ENCODE peak calls at places on chromosomes 13 and 19, in five cellular contexts. One of them, this sample, is unnamed.

GRCh38 chr19:1251233-1251502 is 2.8 kb downstream of the MIDN start:
- DNase-seq in H1: no peak
- DNase-seq in GM12878: no peak
- DNase-seq in HepG2: peak; percentile 37
- DNase-seq in NT2/D1: no peak
- DNase-seq in this sample: peak; percentile 38

GRCh38 chr13:32430018-32430747 is 2.3 kb upstream of the N4BP2L1 start:
- DNase-seq in GM12878: no peak
- DNase-seq in H1: no peak
- DNase-seq in HepG2: no peak
- DNase-seq in NT2/D1: no peak
- DNase-seq in this sample: no peak

GRCh38 chr19:2382530-2383222 is 22.6 kb downstream of the TMPRSS9 start:
- DNase-seq in NT2/D1: no peak
- DNase-seq in H1: no peak
- DNase-seq in GM12878: no peak
- DNase-seq in HepG2: no peak
- DNase-seq in this sample: no peak

GRCh38 chr13:91174886-91175501 is 172.5 kb upstream of the MIR17HG start:
- DNase-seq in HepG2: no peak
- DNase-seq in GM12878: no peak
- DNase-seq in NT2/D1: no peak
- DNase-seq in H1: no peak
- DNase-seq in this sample: no peak

GRCh38 chr13:99258946-99259345 is 767 bp upstream of the GPR18 start:
- DNase-seq in HepG2: no peak
- DNase-seq in NT2/D1: no peak
- DNase-seq in H1: no peak
- DNase-seq in GM12878: no peak
- DNase-seq in this sample: no peak

GRCh38 chr19:49875801-49876421 is 1.2 kb downstream of the AKT1S1 start:
- DNase-seq in GM12878: no peak
- DNase-seq in NT2/D1: no peak
- DNase-seq in HepG2: peak; percentile 51
- DNase-seq in H1: no peak
- DNase-seq in this sample: peak; percentile 57

GRCh38 chr19:35048911-35049411 is 7.4 kb downstream of the HPN start:
- DNase-seq in GM12878: no peak
- DNase-seq in NT2/D1: no peak
- DNase-seq in HepG2: no peak
- DNase-seq in H1: no peak
- DNase-seq in this sample: no peak

GRCh38 chr19:49912965-49913685 is 15.9 kb upstream of the ATF5 start:
- DNase-seq in GM12878: no peak
- DNase-seq in NT2/D1: no peak
- DNase-seq in H1: no peak
- DNase-seq in HepG2: peak; percentile 44
- DNase-seq in this sample: no peak

GRCh38 chr13:38662362-38662761 is 24.5 kb upstream of the FREM2 start:
- DNase-seq in HepG2: no peak
- DNase-seq in H1: no peak
- DNase-seq in NT2/D1: no peak
- DNase-seq in GM12878: no peak
- DNase-seq in this sample: peak; percentile 34

GRCh38 chr13:114142640-114143490 is 10.4 kb upstream of the RASA3 start:
- DNase-seq in HepG2: no peak
- DNase-seq in GM12878: no peak
- DNase-seq in NT2/D1: no peak
- DNase-seq in H1: no peak
- DNase-seq in this sample: no peak

GRCh38 chr13:28636677-28637317 is 22.1 kb upstream of the POMP start:
- DNase-seq in H1: peak; percentile 54
- DNase-seq in HepG2: peak; percentile 58
- DNase-seq in NT2/D1: peak; percentile 57
- DNase-seq in GM12878: peak; percentile 68
- DNase-seq in this sample: peak; percentile 67

GRCh38 chr19:44807652-44808462 is 1.0 kb upstream of the BCAM start:
- DNase-seq in NT2/D1: no peak
- DNase-seq in GM12878: no peak
- DNase-seq in H1: peak; percentile 95
- DNase-seq in HepG2: peak; percentile 77
- DNase-seq in this sample: no peak

GRCh38 chr13:46149272-46150133 is 32.5 kb downstream of the LCP1 start:
- DNase-seq in NT2/D1: no peak
- DNase-seq in GM12878: no peak
- DNase-seq in H1: no peak
- DNase-seq in HepG2: no peak
- DNase-seq in this sample: no peak

GRCh38 chr19:54633401-54633800 is 3.1 kb downstream of the LILRB1 start:
- DNase-seq in HepG2: no peak
- DNase-seq in NT2/D1: no peak
- DNase-seq in H1: no peak
- DNase-seq in GM12878: no peak
- DNase-seq in this sample: no peak

GRCh38 chr13:20716951-20717350 is 13.5 kb downstream of the IL17D start:
- DNase-seq in H1: no peak
- DNase-seq in HepG2: no peak
- DNase-seq in GM12878: no peak
- DNase-seq in NT2/D1: no peak
- DNase-seq in this sample: no peak

GRCh38 chr19:16153582-16154336 is 10.3 kb downstream of the HSH2D start:
- DNase-seq in H1: no peak
- DNase-seq in NT2/D1: no peak
- DNase-seq in HepG2: no peak
- DNase-seq in GM12878: no peak
- DNase-seq in this sample: no peak

GRCh38 chr13:59562924-59563323 is 600.8 kb downstream of the DIAPH3 start:
- DNase-seq in GM12878: no peak
- DNase-seq in H1: no peak
- DNase-seq in NT2/D1: no peak
- DNase-seq in HepG2: no peak
- DNase-seq in this sample: no peak

GRCh38 chr13:32829676-32830091 is 186.5 kb upstream of the KL start:
- DNase-seq in HepG2: no peak
- DNase-seq in NT2/D1: no peak
- DNase-seq in GM12878: no peak
- DNase-seq in H1: peak; percentile 19
- DNase-seq in this sample: no peak

GRCh38 chr13:22861958-22862466 is 318.8 kb upstream of the SGCG start:
- DNase-seq in H1: no peak
- DNase-seq in HepG2: no peak
- DNase-seq in GM12878: no peak
- DNase-seq in NT2/D1: no peak
- DNase-seq in this sample: no peak

GRCh38 chr13:23730251-23730650 is 158.9 kb downstream of the MIPEP start:
- DNase-seq in GM12878: no peak
- DNase-seq in H1: no peak
- DNase-seq in HepG2: no peak
- DNase-seq in NT2/D1: no peak
- DNase-seq in this sample: no peak

GRCh38 chr13:113657851-113658741 is at the start of gene ATP4B:
- DNase-seq in H1: no peak
- DNase-seq in HepG2: no peak
- DNase-seq in GM12878: no peak
- DNase-seq in NT2/D1: no peak
- DNase-seq in this sample: no peak

GRCh38 chr13:20378721-20379120 is 146.6 kb upstream of the GJB6 start:
- DNase-seq in GM12878: no peak
- DNase-seq in H1: no peak
- DNase-seq in NT2/D1: no peak
- DNase-seq in HepG2: no peak
- DNase-seq in this sample: no peak

DNA sequence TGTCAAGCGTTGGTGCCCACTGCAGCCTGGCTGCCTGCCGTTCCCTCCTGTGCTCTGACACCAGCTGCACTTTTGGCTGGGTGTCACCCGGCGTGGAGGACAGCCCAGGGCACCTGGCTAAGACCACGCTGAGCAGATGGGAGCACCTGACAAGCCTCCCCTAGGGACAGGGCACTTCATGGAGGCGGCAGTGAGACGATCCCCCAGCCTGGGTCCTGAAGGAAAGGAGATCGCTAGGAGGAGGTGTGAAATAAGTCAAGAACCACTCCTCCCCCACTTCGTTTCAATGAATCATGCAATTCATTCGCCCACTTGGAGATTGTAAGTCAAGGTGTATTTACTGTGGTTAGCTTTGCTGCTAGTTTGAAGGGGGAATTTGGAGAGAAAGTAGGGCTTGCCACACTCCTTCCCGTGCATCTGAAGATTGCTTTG is 38.8 kb downstream of the VSTM2B start:
- DNase-seq in NT2/D1: no peak
- DNase-seq in H1: no peak
- DNase-seq in HepG2: no peak
- DNase-seq in GM12878: no peak
- DNase-seq in this sample: no peak
- TF ChIP-seq SUZ12 in NT2/D1: no peak
- TF ChIP-seq SUZ12 in H1: no peak
- TF ChIP-seq SUZ12 in HepG2: no peak
- TF ChIP-seq SUZ12 in GM12878: no peak
- TF ChIP-seq SUZ12 in this sample: no peak

DNA sequence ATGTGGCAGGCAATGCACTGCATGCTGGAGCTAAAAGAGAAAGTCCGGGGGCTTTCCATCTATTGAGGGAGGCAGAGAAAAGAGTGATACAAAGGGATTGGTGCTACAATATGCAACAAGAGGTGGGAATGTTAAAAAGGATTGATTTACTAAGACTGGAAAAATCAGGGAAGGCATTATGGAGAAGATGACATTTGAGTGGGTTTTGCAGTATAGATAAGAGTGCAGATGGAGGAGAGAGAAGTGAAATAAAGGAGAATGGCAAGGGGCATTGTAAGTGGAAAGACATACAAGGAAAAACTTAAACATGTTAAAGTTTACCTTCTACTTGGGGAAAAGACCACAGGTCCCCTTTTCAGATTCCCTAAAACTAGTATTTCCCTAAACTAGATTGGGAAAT is 399.4 kb downstream of the KCNRG start:
- DNase-seq in H1: no peak
- DNase-seq in NT2/D1: no peak
- DNase-seq in HepG2: no peak
- DNase-seq in GM12878: no peak
- DNase-seq in this sample: no peak
- TF ChIP-seq SUZ12 in H1: no peak
- TF ChIP-seq SUZ12 in NT2/D1: no peak
- TF ChIP-seq SUZ12 in HepG2: no peak
- TF ChIP-seq SUZ12 in GM12878: no peak
- TF ChIP-seq SUZ12 in this sample: no peak

GRCh38 chr19:51599084-51599483 is 28.0 kb downstream of the ZNF175 start:
- DNase-seq in NT2/D1: no peak
- DNase-seq in GM12878: no peak
- DNase-seq in H1: no peak
- DNase-seq in HepG2: no peak
- DNase-seq in this sample: no peak

GRCh38 chr19:51600940-51601575 is 29.1 kb downstream of the SIGLEC5 start:
- DNase-seq in NT2/D1: no peak
- DNase-seq in HepG2: no peak
- DNase-seq in H1: no peak
- DNase-seq in GM12878: no peak
- DNase-seq in this sample: no peak

GRCh38 chr19:51598159-51598915 is 27.3 kb downstream of the ZNF175 start:
- DNase-seq in HepG2: no peak
- DNase-seq in GM12878: no peak
- DNase-seq in H1: no peak
- DNase-seq in NT2/D1: no peak
- DNase-seq in this sample: no peak

GRCh38 chr19:51607077-51607476 is 23.1 kb downstream of the SIGLEC5 start:
- DNase-seq in NT2/D1: no peak
- DNase-seq in GM12878: peak; percentile 90
- DNase-seq in HepG2: no peak
- DNase-seq in H1: no peak
- DNase-seq in this sample: no peak

GRCh38 chr19:51602189-51602854 is 27.9 kb downstream of the SIGLEC5 start:
- DNase-seq in HepG2: no peak
- DNase-seq in NT2/D1: no peak
- DNase-seq in H1: no peak
- DNase-seq in GM12878: no peak
- DNase-seq in this sample: no peak
- TF ChIP-seq SUZ12 in HepG2: no peak
- TF ChIP-seq SUZ12 in NT2/D1: no peak
- TF ChIP-seq SUZ12 in H1: no peak
- TF ChIP-seq SUZ12 in GM12878: no peak
- TF ChIP-seq SUZ12 in this sample: no peak

GRCh38 chr19:7067716-7068115 is 1.8 kb upstream of the ZNF557 start:
- DNase-seq in H1: no peak
- DNase-seq in GM12878: no peak
- DNase-seq in NT2/D1: no peak
- DNase-seq in HepG2: no peak
- DNase-seq in this sample: no peak
- TF ChIP-seq SUZ12 in H1: no peak
- TF ChIP-seq SUZ12 in GM12878: no peak
- TF ChIP-seq SUZ12 in NT2/D1: no peak
- TF ChIP-seq SUZ12 in HepG2: no peak
- TF ChIP-seq SUZ12 in this sample: no peak

DNA sequence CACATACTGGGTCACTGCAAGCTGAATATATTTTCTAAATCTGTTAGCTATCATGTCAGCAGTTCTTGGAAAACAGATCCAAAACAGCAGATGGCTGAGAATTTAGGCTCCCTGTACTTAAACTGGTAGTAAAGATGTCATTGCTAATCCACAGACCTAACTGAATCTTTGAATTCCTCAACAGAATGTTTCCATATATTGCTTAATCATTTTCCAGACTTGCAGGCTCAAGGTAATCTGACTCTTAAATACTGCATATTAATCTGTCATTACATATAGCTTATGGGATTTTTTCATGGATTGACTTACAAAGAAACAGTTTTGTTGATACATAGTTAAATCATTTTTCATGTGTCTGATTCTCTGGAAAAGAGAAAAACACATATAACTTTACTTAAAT is 639.1 kb upstream of the KLHL1 start:
- DNase-seq in NT2/D1: no peak
- DNase-seq in GM12878: no peak
- DNase-seq in H1: no peak
- DNase-seq in HepG2: no peak
- DNase-seq in this sample: no peak
- TF ChIP-seq SUZ12 in NT2/D1: no peak
- TF ChIP-seq SUZ12 in GM12878: no peak
- TF ChIP-seq SUZ12 in H1: no peak
- TF ChIP-seq SUZ12 in HepG2: no peak
- TF ChIP-seq SUZ12 in this sample: no peak

GRCh38 chr13:77719128-77719527 is 21.6 kb downstream of the SLAIN1 start:
- DNase-seq in H1: no peak
- DNase-seq in GM12878: no peak
- DNase-seq in NT2/D1: no peak
- DNase-seq in HepG2: no peak
- DNase-seq in this sample: no peak

GRCh38 chr13:77715233-77715891 is 17.9 kb downstream of the SLAIN1 start:
- DNase-seq in NT2/D1: no peak
- DNase-seq in H1: no peak
- DNase-seq in HepG2: no peak
- DNase-seq in GM12878: no peak
- DNase-seq in this sample: no peak

GRCh38 chr13:77724092-77724491 is 26.6 kb downstream of the SLAIN1 start:
- DNase-seq in HepG2: no peak
- DNase-seq in H1: no peak
- DNase-seq in GM12878: peak; percentile 47
- DNase-seq in NT2/D1: no peak
- DNase-seq in this sample: no peak

GRCh38 chr13:77717508-77717907 is 20.0 kb downstream of the SLAIN1 start:
- DNase-seq in GM12878: no peak
- DNase-seq in H1: no peak
- DNase-seq in NT2/D1: no peak
- DNase-seq in HepG2: no peak
- DNase-seq in this sample: no peak

GRCh38 chr13:77720988-77721387 is 23.5 kb downstream of the SLAIN1 start:
- DNase-seq in GM12878: no peak
- DNase-seq in HepG2: no peak
- DNase-seq in NT2/D1: no peak
- DNase-seq in H1: no peak
- DNase-seq in this sample: no peak
- TF ChIP-seq SUZ12 in GM12878: no peak
- TF ChIP-seq SUZ12 in HepG2: no peak
- TF ChIP-seq SUZ12 in NT2/D1: no peak
- TF ChIP-seq SUZ12 in H1: no peak
- TF ChIP-seq SUZ12 in this sample: no peak